ENCODE peak calls at places on chromosomes 6 and 20, in five cellular contexts. I is germinal center, R is HepG2, Z is SW480, Q is BJ. L is an unnamed sample.
A peak's percentile ranks its signal among the peaks of the same experiment; 100 is the strongest.

GRCh38 chr6:63543982-63544381 is 28.3 kb upstream of the LOC128125822 start:
- DNase-seq in I (no peak), R (no peak), Z (no peak), Q (no peak), L (no peak)

GRCh38 chr6:144582939-144583613 is 297.9 kb downstream of the UTRN start:
- DNase-seq in I (peak; percentile 13), R (no peak), Z (no peak), Q (no peak), L (peak; percentile 58)

GRCh38 chr20:56796345-56796744 is 167.2 kb downstream of the TFAP2C start:
- DNase-seq in I (no peak), R (no peak), Z (no peak), Q (no peak), L (no peak)

GRCh38 chr6:148776321-148776966 is 29.6 kb downstream of the UST start:
- DNase-seq in I (no peak), R (no peak), Z (no peak), Q (peak; percentile 58), L (no peak)

GRCh38 chr6:15841937-15842698 is 179.3 kb upstream of the DTNBP1 start:
- DNase-seq in I (no peak), R (no peak), Z (no peak), Q (no peak), L (no peak)

GRCh38 chr6:161439093-161439492 is 165.2 kb upstream of the AGPAT4 start:
- DNase-seq in I (no peak), R (no peak), Z (peak; percentile 19), Q (peak; percentile 54), L (peak; percentile 54)

GRCh38 chr6:87341899-87342298 is 2.7 kb upstream of the C6orf163 start:
- DNase-seq in I (no peak), R (no peak), Z (no peak), Q (no peak), L (no peak)

GRCh38 chr20:3000852-3001523 is 42.4 kb upstream of the GNRH2 start:
- DNase-seq in I (peak; percentile 27), R (no peak), Z (peak; percentile 61), Q (no peak), L (no peak)

GRCh38 chr20:21111416-21111815 is 5.3 kb upstream of the LINC00237 start:
- DNase-seq in I (no peak), R (no peak), Z (no peak), Q (no peak), L (no peak)

GRCh38 chr20:50295345-50295744 is 104.7 kb downstream of the CEBPB start:
- DNase-seq in I (no peak), R (no peak), Z (no peak), Q (no peak), L (no peak)